ENCODE peak calls at places on chromosomes 11 and 22, in seven cellular contexts. V is LNCaP clone FGC, F is pancreas, A is lower leg skin, G is BE2C, H is retinal pigment epithelial cell, E is endothelial cell of umbilical vein. C is an unnamed sample.

GRCh38 chr11:95134491-95134890 is 44.8 kb downstream of the ENDOD1 start:
- DNase-seq in V (no peak), F (no peak), E (no peak), G (peak), H (no peak), A (no peak), C (peak)

GRCh38 chr22:27329471-27329870 is 472.1 kb downstream of the MN1 start:
- DNase-seq in F (no peak), G (no peak), E (no peak), V (no peak), H (no peak), A (peak), C (no peak)

GRCh38 chr11:18203723-18204122 is 31.1 kb downstream of the MRGPRX4 start:
- DNase-seq in F (no peak), A (no peak), H (no peak), V (no peak), G (peak), E (peak), C (no peak)

GRCh38 chr11:1899100-1899499 is 7.4 kb upstream of the PRR33 start:
- DNase-seq in F (no peak), A (no peak), V (no peak), G (no peak), E (no peak), H (no peak), C (no peak)

GRCh38 chr22:19179472-19180048 is 1.0 kb upstream of the SLC25A1 start:
- DNase-seq in V (peak), G (peak), F (peak), E (peak), H (peak), A (no peak), C (peak)

GRCh38 chr11:90434858-90435257 is 212.0 kb upstream of the CHORDC1 start:
- DNase-seq in H (no peak), V (peak), A (no peak), F (no peak), E (peak), G (peak), C (no peak)

GRCh38 chr22:49973018-49973965 is 12.7 kb downstream of the PIM3 start:
- DNase-seq in A (no peak), E (no peak), H (no peak), V (no peak), G (no peak), F (no peak), C (no peak)

GRCh38 chr11:131537196-131537595 is 166.8 kb downstream of the NTM start:
- DNase-seq in H (no peak), V (no peak), G (no peak), F (no peak), A (no peak), E (no peak), C (no peak)

GRCh38 chr22:22945195-22945594 is 57.6 kb downstream of the IGLL5 start:
- DNase-seq in A (peak), V (no peak), G (no peak), F (no peak), E (no peak), H (no peak), C (no peak)

GRCh38 chr11:117381481-117381880 is 53.8 kb downstream of the CEP164 start:
- DNase-seq in A (peak), V (no peak), G (no peak), F (no peak), H (no peak), E (no peak), C (no peak)

GRCh38 chr22:24427500-24428164 is at the start of gene ADORA2A:
- DNase-seq in G (no peak), F (no peak), E (no peak), V (no peak), A (no peak), H (no peak), C (no peak)

GRCh38 chr11:14054708-14055107 is 92.2 kb downstream of the SPON1 start:
- DNase-seq in G (no peak), E (no peak), A (no peak), F (no peak), H (no peak), V (no peak), C (peak)

GRCh38 chr11:69840371-69841169 is 21.4 kb upstream of the FGF3 start:
- DNase-seq in E (no peak), F (peak), H (peak), V (no peak), A (peak), G (peak), C (no peak)

GRCh38 chr11:35800970-35801953 is 138.7 kb downstream of the TRIM44 start:
- DNase-seq in A (no peak), H (no peak), E (peak), G (no peak), F (no peak), V (no peak), C (no peak)

GRCh38 chr22:40654522-40655167 is 18.1 kb upstream of the MRTFA start:
- DNase-seq in A (no peak), V (no peak), G (peak), H (peak), E (peak), F (peak), C (peak)
- TF ChIP-seq CTCF in A (no peak), V (peak), G (peak), H (peak), E (no peak), F (no peak), C (peak)

GRCh38 chr22:37079158-37079557 is 27.6 kb downstream of the KCTD17 start:
- DNase-seq in A (no peak), V (no peak), F (no peak), E (no peak), G (no peak), H (no peak), C (no peak)
- H3K4me3 ChIP-seq in A (no peak), V (no peak), F (no peak), E (no peak), G (no peak), H (no peak), C (no peak)

GRCh38 chr11:88520391-88520790 is 182.9 kb upstream of the CTSC start:
- DNase-seq in V (no peak), G (no peak), F (no peak), E (no peak), A (no peak), H (no peak), C (no peak)
- TF ChIP-seq CTCF in V (no peak), G (no peak), F (no peak), E (no peak), A (no peak), H (no peak), C (no peak)

DNA sequence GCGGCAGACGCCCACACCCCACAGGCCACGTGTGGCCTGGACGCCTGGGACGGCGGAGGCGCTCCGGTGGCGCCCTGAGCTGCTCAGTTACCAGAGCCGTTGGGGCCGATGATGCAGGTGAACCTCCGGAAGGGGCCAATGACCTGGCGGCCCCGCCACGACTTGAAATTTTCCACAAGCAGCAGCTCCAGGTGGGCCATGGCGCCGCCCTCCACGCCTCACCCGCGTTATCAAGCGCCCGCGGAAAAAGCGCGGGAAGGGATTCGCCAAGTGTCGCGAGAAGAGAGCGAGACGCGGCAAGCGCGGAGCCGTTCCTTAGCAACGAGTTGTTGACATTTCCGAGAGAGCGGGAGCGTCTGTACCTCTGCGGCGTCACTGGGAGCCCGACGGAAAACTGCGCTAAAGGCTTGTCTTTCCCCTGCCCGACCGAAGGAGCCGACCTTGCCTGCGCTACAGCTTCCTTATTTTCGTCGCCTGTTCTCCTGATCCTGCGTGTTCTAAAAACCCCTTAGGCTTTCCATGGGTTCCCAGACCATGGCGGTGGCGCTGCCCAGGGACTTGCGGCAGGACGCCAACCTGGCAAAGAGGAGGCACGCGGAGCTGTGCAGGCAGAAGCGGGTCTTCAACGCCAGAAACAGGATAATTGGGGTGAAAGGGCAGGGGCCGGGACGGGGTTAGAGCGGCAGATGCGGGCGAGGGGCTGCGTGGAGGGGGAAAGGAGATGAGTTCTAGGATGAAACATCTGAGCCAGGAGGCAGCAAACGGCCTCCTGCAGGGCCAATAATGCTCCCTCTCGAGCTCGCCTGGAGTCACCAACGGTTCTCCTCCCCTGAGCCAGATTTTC is at the start of the genes RIBC2 and SMC1B:
- DNase-seq in H (peak), G (peak), F (peak), V (no peak), A (peak), E (peak), C (no peak)
- H3K4me3 ChIP-seq in H (peak), G (peak), F (peak), V (no peak), A (peak), E (peak), C (peak)

DNA sequence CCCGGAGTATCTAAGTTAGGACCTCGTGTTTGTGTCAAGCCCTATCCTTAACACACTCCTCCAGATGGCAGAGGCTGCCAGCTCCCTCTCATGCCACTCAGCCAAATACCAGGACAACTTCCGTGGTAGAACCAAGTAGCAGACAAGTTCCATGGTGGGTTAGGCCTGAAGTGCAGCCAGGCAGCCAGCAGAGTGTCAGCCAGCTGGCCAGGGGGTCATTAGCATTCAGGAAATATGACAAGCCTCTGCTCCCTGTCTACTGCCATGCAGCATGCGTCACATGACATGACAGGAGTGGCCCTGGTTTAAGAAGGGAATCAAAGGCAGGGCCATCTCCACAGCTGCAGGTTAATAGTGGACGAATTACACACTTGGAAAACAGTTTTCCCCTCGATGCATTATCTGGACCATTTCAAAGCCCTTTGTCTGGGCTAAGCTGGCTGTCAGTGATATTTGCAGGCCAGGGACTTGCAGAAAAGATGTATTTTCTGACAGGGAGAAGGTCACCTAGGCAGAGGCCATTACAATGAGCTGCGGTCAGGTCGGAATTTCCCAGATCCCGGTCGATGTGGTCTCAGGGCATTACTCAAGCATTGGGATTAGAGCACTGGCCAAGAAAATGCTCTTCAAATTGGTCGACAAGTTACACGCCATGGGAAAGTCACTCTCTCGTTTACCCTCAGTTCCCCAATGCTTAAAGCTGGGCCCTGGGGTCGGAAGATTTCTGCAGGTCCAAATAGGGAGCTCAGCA is 461.7 kb upstream of the CADM1 start:
- DNase-seq in E (no peak), V (no peak), H (peak), F (peak), G (peak), A (no peak), C (no peak)
- TF ChIP-seq CTCF in E (no peak), V (no peak), H (no peak), F (no peak), G (no peak), A (no peak), C (no peak)

DNA sequence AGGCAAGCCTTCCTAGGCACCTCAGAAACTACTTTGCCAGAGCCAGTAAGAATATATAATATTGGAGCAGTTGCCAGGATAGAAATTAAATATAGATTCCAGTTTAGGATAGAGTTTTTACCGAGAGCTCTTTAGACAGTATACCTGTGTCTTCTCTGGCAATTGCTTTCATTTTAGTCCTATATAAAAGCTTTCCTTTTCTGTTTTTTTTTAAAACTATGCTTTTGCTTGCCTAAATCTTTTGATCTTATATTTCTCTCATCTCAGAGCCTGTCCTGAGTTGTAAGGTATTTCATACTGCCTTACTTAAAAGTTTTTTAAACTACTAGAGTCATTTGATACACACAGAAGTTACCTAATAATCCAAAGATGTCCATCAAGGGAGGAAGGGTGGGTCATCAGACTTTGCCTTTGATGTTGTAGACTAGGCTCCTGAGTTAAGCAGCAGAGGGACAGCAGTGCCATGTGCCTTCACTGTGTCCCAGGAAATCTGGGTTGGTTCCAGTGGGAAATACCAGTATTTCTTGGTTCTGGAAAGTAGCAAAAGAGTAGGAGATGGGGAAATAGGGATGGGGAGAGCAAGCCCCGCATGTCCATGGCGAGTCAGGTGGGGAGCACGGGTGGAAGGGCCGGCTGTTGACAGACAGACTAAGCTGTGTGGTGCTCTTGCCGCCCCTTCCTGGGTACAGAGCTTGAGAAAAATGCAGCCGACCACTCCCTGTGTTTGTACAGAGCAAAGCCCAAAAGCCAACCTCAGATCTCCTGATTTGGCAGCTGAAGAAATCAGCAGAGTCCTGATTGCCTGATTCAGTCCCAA is 11.2 kb downstream of the MCAM start:
- DNase-seq in V (no peak), F (no peak), E (no peak), H (no peak), G (no peak), A (no peak), C (no peak)
- H3K4me3 ChIP-seq in V (no peak), F (no peak), E (no peak), H (no peak), G (no peak), A (no peak), C (no peak)

GRCh38 chr11:63906585-63906984 is 10.4 kb downstream of the RCOR2 start:
- DNase-seq in F (no peak), V (no peak), E (no peak), H (no peak), A (no peak), G (peak), C (no peak)
- TF ChIP-seq CTCF in F (no peak), V (peak), E (no peak), H (peak), A (no peak), G (no peak), C (no peak)

GRCh38 chr11:62502030-62502730 is 44.4 kb downstream of the AHNAK start:
- DNase-seq in F (no peak), V (no peak), H (no peak), G (no peak), E (peak), A (no peak), C (no peak)
- H3K4me3 ChIP-seq in F (no peak), V (no peak), H (no peak), G (no peak), E (no peak), A (no peak), C (no peak)

DNA sequence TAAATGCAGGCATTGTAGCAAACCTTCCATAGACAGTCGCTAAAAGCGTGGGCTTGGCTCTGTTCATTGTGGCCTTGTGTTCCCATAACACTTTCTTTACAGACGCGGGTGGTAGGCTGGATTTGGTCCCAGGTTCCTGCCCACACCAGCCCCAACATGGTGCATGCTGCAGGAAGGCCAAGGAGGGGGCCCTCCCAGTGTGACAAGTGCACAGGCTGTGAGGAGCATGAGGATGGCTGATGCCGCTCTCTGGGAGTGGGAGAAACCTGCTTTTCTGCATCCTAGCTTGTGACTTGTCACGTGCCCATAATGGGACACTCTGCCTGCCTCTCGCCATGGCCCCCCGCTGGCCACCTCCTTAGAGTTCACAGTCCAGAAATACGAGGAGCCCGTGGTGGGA is 161.8 kb upstream of the B3GAT1 start:
- DNase-seq in E (no peak), H (no peak), G (no peak), A (no peak), F (no peak), V (no peak), C (no peak)
- TF ChIP-seq CTCF in E (no peak), H (no peak), G (no peak), A (no peak), F (no peak), V (no peak), C (no peak)

DNA sequence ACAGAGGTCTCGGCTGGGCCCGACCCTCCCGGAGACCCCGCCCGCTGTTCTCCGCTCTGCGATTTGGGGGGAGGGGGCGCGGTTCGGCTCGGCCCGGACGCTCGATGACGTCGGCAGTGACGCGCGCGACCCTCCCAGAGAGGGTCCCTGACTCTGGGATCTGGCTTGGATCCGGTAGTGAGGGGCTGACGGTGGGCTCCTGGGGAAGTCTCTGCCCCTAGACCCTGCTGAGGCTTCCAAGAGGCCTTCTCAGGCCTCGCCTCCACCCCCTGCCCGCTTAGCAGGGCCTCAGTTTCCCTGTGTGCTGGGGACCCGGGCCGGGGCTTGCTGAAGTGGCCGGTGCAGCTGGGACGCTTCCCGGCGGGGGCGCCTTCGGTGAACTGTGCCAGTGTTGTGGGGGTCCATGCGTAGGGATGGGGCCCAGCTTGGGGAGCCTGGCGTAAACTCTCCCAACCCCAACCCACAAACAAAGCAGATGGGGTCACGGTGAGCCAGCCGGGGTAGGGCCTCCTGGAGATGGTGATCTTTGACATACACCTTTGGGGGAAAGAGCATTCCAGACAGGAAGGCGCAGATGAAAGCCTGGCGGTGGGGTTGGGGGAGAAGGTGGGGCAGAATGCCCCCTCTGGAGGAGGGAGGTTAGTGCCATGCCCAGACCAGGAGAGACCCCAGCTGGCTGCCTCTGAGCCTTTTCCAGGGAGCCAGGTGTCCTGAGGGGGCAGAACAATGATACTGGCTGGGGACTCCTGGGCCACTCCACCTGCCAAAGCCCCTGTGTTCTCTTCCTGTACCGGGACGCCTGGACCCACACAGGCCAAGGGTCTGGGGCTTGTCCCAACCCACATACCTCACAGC is 1.0 kb downstream of the B4GALNT4 start:
- DNase-seq in V (no peak), E (no peak), H (no peak), G (no peak), A (no peak), F (no peak), C (no peak)
- H3K4me3 ChIP-seq in V (peak), E (peak), H (peak), G (no peak), A (no peak), F (no peak), C (peak)

C was measured in AG09309.